ENCODE peak calls at places on chromosomes 4 and X, in seven cellular contexts. K is Peyer's patch, N is body of pancreas, C is A549, T is cardiac fibroblast, X is AG09309, W is tibial artery. S is an unnamed sample.
A peak's percentile ranks its signal among the peaks of the same experiment; 100 is the strongest.

GRCh38 chrX:23901805-23902204 is 5.9 kb downstream of the APOO start:
- DNase-seq in K (peak; percentile 54), N (peak; percentile 50), C (peak; percentile 92), T (peak; percentile 91), X (no peak), W (peak; percentile 64), S (peak; percentile 70)

GRCh38 chr4:3801521-3801920 is 35.3 kb downstream of the ADRA2C start:
- DNase-seq in K (no peak), N (no peak), C (no peak), T (no peak), X (no peak), W (no peak), S (no peak)

GRCh38 chr4:3268395-3269104 is 19.6 kb downstream of the MSANTD1 start:
- DNase-seq in K (no peak), N (no peak), C (no peak), T (no peak), X (no peak), W (no peak), S (no peak)

GRCh38 chr4:2790583-2791517 is 2.0 kb upstream of the SH3BP2 start:
- DNase-seq in K (peak; percentile 15), N (peak; percentile 14), C (no peak), T (no peak), X (no peak), W (peak; percentile 64), S (no peak)

GRCh38 chr4:76435689-76436176 is 704 bp downstream of the SHROOM3 start:
- DNase-seq in K (no peak), N (no peak), C (no peak), T (no peak), X (no peak), W (no peak), S (no peak)

GRCh38 chr4:182367153-182367552 is 124.0 kb downstream of the TENM3 start:
- DNase-seq in K (no peak), N (no peak), C (no peak), T (no peak), X (no peak), W (no peak), S (no peak)

GRCh38 chr4:6348408-6348807 is 78.8 kb downstream of the WFS1 start:
- DNase-seq in K (no peak), N (no peak), C (no peak), T (no peak), X (no peak), W (no peak), S (no peak)

GRCh38 chr4:64022560-64022959 is 386.7 kb downstream of the TECRL start:
- DNase-seq in K (no peak), N (no peak), C (no peak), T (no peak), X (no peak), W (no peak), S (no peak)

GRCh38 chr4:175779081-175779620 is 32.9 kb downstream of the GPM6A start:
- DNase-seq in K (no peak), N (no peak), C (no peak), T (no peak), X (no peak), W (no peak), S (no peak)

GRCh38 chrX:97616883-97617510 is 733.3 kb downstream of the RPA4 start:
- DNase-seq in K (no peak), N (no peak), C (peak; percentile 31), T (peak; percentile 69), X (peak; percentile 14), W (no peak), S (no peak)

GRCh38 chrX:116462843-116463242 is at the start of gene CT83:
- DNase-seq in K (no peak), N (no peak), C (no peak), T (no peak), X (no peak), W (no peak), S (no peak)

GRCh38 chrX:26918633-26919032 is 544.5 kb downstream of the PPP4R3C start:
- DNase-seq in K (no peak), N (peak; percentile 12), C (peak; percentile 13), T (peak; percentile 49), X (no peak), W (no peak), S (no peak)

GRCh38 chrX:71626576-71626975 is 8.3 kb upstream of the CXCR3 start:
- DNase-seq in K (no peak), N (no peak), C (no peak), T (no peak), X (no peak), W (no peak), S (no peak)

GRCh38 chr4:71545168-71545567 is 206.3 kb downstream of the SLC4A4 start:
- DNase-seq in K (no peak), N (no peak), C (no peak), T (peak; percentile 59), X (peak; percentile 85), W (no peak), S (no peak)

GRCh38 chrX:10048076-10048475 is 80.9 kb downstream of the CLDN34 start:
- DNase-seq in K (no peak), N (no peak), C (no peak), T (peak; percentile 41), X (no peak), W (no peak), S (no peak)

DNA sequence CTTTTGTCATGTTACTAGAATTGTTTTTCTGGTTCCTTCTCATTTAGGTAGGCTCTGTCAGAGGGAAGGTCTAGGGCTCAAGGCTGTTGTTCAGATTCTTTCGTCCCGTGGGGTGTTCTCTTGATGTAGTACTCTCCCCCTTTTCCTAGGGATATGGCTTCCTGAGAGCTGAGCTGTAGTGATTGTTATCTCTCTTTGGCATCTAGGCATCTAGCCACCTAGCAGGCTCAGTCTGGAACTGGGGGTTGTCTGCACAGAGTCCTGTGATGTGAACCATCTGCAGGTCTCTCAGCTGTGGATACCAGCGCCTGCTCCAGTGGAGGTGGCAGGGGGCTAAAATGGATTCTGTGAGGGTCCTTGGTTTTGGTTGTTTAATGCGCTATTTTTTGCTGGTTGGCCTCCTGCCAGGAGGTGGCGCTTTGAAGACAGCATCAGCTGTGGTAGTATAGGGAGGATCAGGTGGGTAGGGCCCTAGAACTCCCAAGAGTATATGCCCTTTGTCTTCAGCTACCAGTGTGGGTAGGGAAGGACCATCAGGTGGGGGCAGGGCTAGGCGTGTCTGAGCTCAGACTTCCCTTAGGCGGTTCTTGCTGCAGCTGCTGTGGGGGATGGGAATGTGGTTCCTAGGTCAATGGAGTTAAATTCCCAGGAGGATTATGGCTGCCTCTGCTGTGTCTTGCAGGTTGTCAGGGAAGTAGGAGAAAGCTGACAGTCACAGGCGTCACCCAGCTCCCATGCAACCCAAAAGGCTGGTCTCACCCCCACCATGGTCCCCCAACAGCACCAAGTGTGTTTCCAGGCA is 78.0 kb upstream of the RAB40AL start:
- DNase-seq in K (no peak), N (no peak), C (no peak), T (no peak), X (no peak), W (no peak), S (no peak)
- TF ChIP-seq CTCF in K (no peak), N (no peak), C (no peak), T (no peak), X (no peak), W (no peak), S (no peak)

GRCh38 chrX:129779747-129780146 is at the start of gene SASH3:
- DNase-seq in K (peak; percentile 95), N (no peak), C (no peak), T (no peak), X (no peak), W (peak; percentile 66), S (no peak)
- H3K4me3 ChIP-seq in K (peak within 1 kb of the TSS; percentile 44), N (no peak within 1 kb of the TSS), C (no peak within 1 kb of the TSS), T (no peak within 1 kb of the TSS), X (no peak within 1 kb of the TSS), W (peak within 1 kb of the TSS; percentile 10), S (no peak within 1 kb of the TSS)

DNA sequence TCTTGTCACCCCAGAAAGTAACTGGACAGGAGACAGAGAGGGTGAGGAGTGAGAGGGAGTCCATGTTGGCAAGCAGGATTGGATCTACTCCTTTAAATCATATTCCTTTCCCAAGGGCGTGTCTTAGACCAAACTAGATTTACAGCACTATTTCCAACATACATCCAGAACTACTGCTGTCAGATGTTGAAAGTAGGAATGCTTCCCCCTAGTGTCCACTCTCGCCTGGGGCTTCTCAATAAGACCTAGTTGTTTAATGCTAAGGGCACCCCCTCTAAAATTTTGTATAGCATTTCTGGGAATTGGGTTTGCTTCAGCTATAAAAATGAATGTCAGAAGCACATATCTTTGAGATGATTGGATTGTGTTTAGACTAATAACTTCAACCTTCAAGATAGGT is 13.3 kb downstream of the OFD1 start:
- DNase-seq in K (peak; percentile 36), N (peak; percentile 38), C (peak; percentile 56), T (peak; percentile 78), X (peak; percentile 34), W (no peak), S (no peak)
- TF ChIP-seq CTCF in K (peak; percentile 43), N (no peak), C (peak; percentile 47), T (peak; percentile 52), X (peak; percentile 74), W (peak; percentile 39), S (peak; percentile 25)

GRCh38 chr4:128386761-128387599 is 99.4 kb upstream of the PGRMC2 start:
- DNase-seq in K (peak; percentile 23), N (peak; percentile 92), C (peak; percentile 90), T (peak; percentile 93), X (peak; percentile 92), W (peak; percentile 98), S (peak; percentile 89)
- H3K4me3 ChIP-seq in K (no peak overlapping the region), N (no peak overlapping the region), C (no peak overlapping the region), T (no peak overlapping the region), X (no peak overlapping the region), W (no peak overlapping the region), S (no peak overlapping the region)